ENCODE peak calls at places on chromosomes 3 and 15, in ten cellular contexts. One of them, this sample, is unnamed.

GRCh38 chr3:50205719-50206276 is 727 bp downstream of the SLC38A3 start:
- DNase-seq in ureter: no peak
- DNase-seq in stimulated activated naive CD4-positive, alpha-beta T cell: no peak
- DNase-seq in neuronal stem cell: no peak
- DNase-seq in DMS153: no peak
- DNase-seq in HTR-8/SVneo: no peak
- DNase-seq in thoracic aorta: no peak
- DNase-seq in stimulated activated CD4-positive, alpha-beta T cell treated with anti-CD3 and anti-CD28 coated beads, Interleukin-15, amount 100 ng/mL, for 48 hours: no peak
- DNase-seq in heart left ventricle: peak
- DNase-seq in RCC 7860: no peak
- DNase-seq in this sample: peak

GRCh38 chr3:13825317-13825590 is 54.6 kb downstream of the WNT7A start:
- DNase-seq in ureter: no peak
- DNase-seq in stimulated activated naive CD4-positive, alpha-beta T cell: no peak
- DNase-seq in neuronal stem cell: no peak
- DNase-seq in DMS153: no peak
- DNase-seq in HTR-8/SVneo: no peak
- DNase-seq in thoracic aorta: no peak
- DNase-seq in stimulated activated CD4-positive, alpha-beta T cell treated with anti-CD3 and anti-CD28 coated beads, Interleukin-15, amount 100 ng/mL, for 48 hours: no peak
- DNase-seq in heart left ventricle: no peak
- DNase-seq in RCC 7860: no peak
- DNase-seq in this sample: no peak

GRCh38 chr3:133295199-133295901 is 104.5 kb upstream of the BFSP2 start:
- DNase-seq in ureter: no peak
- DNase-seq in stimulated activated naive CD4-positive, alpha-beta T cell: no peak
- DNase-seq in neuronal stem cell: no peak
- DNase-seq in DMS153: peak
- DNase-seq in HTR-8/SVneo: peak
- DNase-seq in thoracic aorta: no peak
- DNase-seq in stimulated activated CD4-positive, alpha-beta T cell treated with anti-CD3 and anti-CD28 coated beads, Interleukin-15, amount 100 ng/mL, for 48 hours: no peak
- DNase-seq in heart left ventricle: no peak
- DNase-seq in RCC 7860: no peak
- DNase-seq in this sample: peak

GRCh38 chr3:171984883-171985282 is 54.5 kb upstream of the FNDC3B start:
- DNase-seq in ureter: no peak
- DNase-seq in stimulated activated naive CD4-positive, alpha-beta T cell: no peak
- DNase-seq in neuronal stem cell: no peak
- DNase-seq in DMS153: no peak
- DNase-seq in HTR-8/SVneo: no peak
- DNase-seq in thoracic aorta: no peak
- DNase-seq in stimulated activated CD4-positive, alpha-beta T cell treated with anti-CD3 and anti-CD28 coated beads, Interleukin-15, amount 100 ng/mL, for 48 hours: no peak
- DNase-seq in heart left ventricle: no peak
- DNase-seq in RCC 7860: no peak
- DNase-seq in this sample: peak

GRCh38 chr3:47015151-47015550 is 35.7 kb downstream of the NBEAL2 start:
- DNase-seq in ureter: no peak
- DNase-seq in stimulated activated naive CD4-positive, alpha-beta T cell: no peak
- DNase-seq in neuronal stem cell: no peak
- DNase-seq in DMS153: no peak
- DNase-seq in HTR-8/SVneo: no peak
- DNase-seq in thoracic aorta: no peak
- DNase-seq in stimulated activated CD4-positive, alpha-beta T cell treated with anti-CD3 and anti-CD28 coated beads, Interleukin-15, amount 100 ng/mL, for 48 hours: no peak
- DNase-seq in heart left ventricle: no peak
- DNase-seq in RCC 7860: no peak
- DNase-seq in this sample: no peak

GRCh38 chr3:69579527-69580165 is 159.6 kb upstream of the MITF start:
- DNase-seq in ureter: no peak
- DNase-seq in stimulated activated naive CD4-positive, alpha-beta T cell: no peak
- DNase-seq in neuronal stem cell: no peak
- DNase-seq in DMS153: no peak
- DNase-seq in HTR-8/SVneo: no peak
- DNase-seq in thoracic aorta: no peak
- DNase-seq in stimulated activated CD4-positive, alpha-beta T cell treated with anti-CD3 and anti-CD28 coated beads, Interleukin-15, amount 100 ng/mL, for 48 hours: no peak
- DNase-seq in heart left ventricle: no peak
- DNase-seq in RCC 7860: no peak
- DNase-seq in this sample: no peak

GRCh38 chr3:126996905-126997304 is 14.0 kb downstream of the PLXNA1 start:
- DNase-seq in ureter: no peak
- DNase-seq in stimulated activated naive CD4-positive, alpha-beta T cell: no peak
- DNase-seq in neuronal stem cell: no peak
- DNase-seq in DMS153: no peak
- DNase-seq in HTR-8/SVneo: no peak
- DNase-seq in thoracic aorta: peak
- DNase-seq in stimulated activated CD4-positive, alpha-beta T cell treated with anti-CD3 and anti-CD28 coated beads, Interleukin-15, amount 100 ng/mL, for 48 hours: no peak
- DNase-seq in heart left ventricle: no peak
- DNase-seq in RCC 7860: no peak
- DNase-seq in this sample: peak

GRCh38 chr15:99721896-99722295 is 11.3 kb downstream of the LYSMD4 start:
- DNase-seq in ureter: no peak
- DNase-seq in stimulated activated naive CD4-positive, alpha-beta T cell: no peak
- DNase-seq in neuronal stem cell: no peak
- DNase-seq in DMS153: no peak
- DNase-seq in HTR-8/SVneo: no peak
- DNase-seq in thoracic aorta: no peak
- DNase-seq in stimulated activated CD4-positive, alpha-beta T cell treated with anti-CD3 and anti-CD28 coated beads, Interleukin-15, amount 100 ng/mL, for 48 hours: no peak
- DNase-seq in heart left ventricle: no peak
- DNase-seq in RCC 7860: no peak
- DNase-seq in this sample: no peak

This sample was measured in adipocyte.